ENCODE peak calls at places on chromosome 21, in nine cellular contexts. Z, T, J, M, L, I, W, D and H are unnamed samples. For H3K36me3, H3K4me1 and H3K9me3, the result is how much of the 10 kb centered on the place peaks cover.

GRCh38 chr21:42655797-42656770 is 2.7 kb downstream of the PDE9A start:
- DNase-seq in Z (peak), T (no peak), J (no peak), M (no peak), L (no peak), I (no peak), W (no peak), D (no peak), H (no peak)

GRCh38 chr21:27759091-27759659 is 792.3 kb upstream of the ADAMTS5 start:
- DNase-seq in Z (peak), T (no peak), J (no peak), M (no peak), L (no peak), I (no peak), W (no peak), D (no peak), H (no peak)

GRCh38 chr21:42665026-42665425 is 11.6 kb downstream of the PDE9A start:
- DNase-seq in Z (peak), T (no peak), J (no peak), M (no peak), L (no peak), I (no peak), W (peak), D (no peak), H (no peak)

GRCh38 chr21:42315296-42315891 is at the start of gene TFF3:
- DNase-seq in Z (no peak), T (no peak), J (no peak), M (no peak), L (no peak), I (no peak), W (no peak), D (no peak), H (no peak)

GRCh38 chr21:39834543-39834942 is 32.7 kb upstream of the PCP4 start:
- DNase-seq in Z (no peak), T (no peak), J (no peak), M (no peak), L (no peak), I (no peak), W (no peak), D (no peak), H (no peak)

GRCh38 chr21:43658769-43659135 is 536 bp downstream of the HSF2BP start:
- DNase-seq in Z (no peak), T (peak), J (no peak), M (no peak), L (no peak), I (no peak), W (no peak), D (no peak), H (no peak)

GRCh38 chr21:29121759-29122158 is 8.7 kb upstream of the MAP3K7CL start:
- DNase-seq in Z (no peak), T (no peak), J (no peak), M (no peak), L (no peak), I (peak), W (no peak), D (no peak), H (no peak)

GRCh38 chr21:44011123-44011773 is 861 bp upstream of the TRAPPC10 start:
- DNase-seq in Z (no peak), T (no peak), J (no peak), M (no peak), L (no peak), I (no peak), W (no peak), D (no peak), H (no peak)

GRCh38 chr21:41242238-41242829 is 74.3 kb upstream of the FAM3B start:
- DNase-seq in Z (no peak), T (no peak), J (no peak), M (no peak), L (no peak), I (no peak), W (no peak), D (no peak), H (no peak)

GRCh38 chr21:44331650-44332306 is 7.4 kb downstream of the CFAP410 start:
- DNase-seq in Z (no peak), T (no peak), J (no peak), M (no peak), L (peak), I (no peak), W (peak), D (no peak), H (no peak)

GRCh38 chr21:31334648-31335121 is 9.4 kb downstream of the TIAM1 start:
- DNase-seq in Z (no peak), T (no peak), J (no peak), M (no peak), L (no peak), I (no peak), W (no peak), D (no peak), H (no peak)

GRCh38 chr21:19566975-19567374 is 1163.4 kb upstream of the TMPRSS15 start:
- DNase-seq in Z (no peak), T (no peak), J (no peak), M (no peak), L (no peak), I (no peak), W (no peak), D (no peak), H (no peak)

GRCh38 chr21:32741336-32741735 is 13.5 kb upstream of the SYNJ1 start:
- DNase-seq in Z (no peak), T (no peak), J (no peak), M (no peak), L (no peak), I (no peak), W (no peak), D (no peak), H (no peak)
- H3K36me3 ChIP-seq in Z (under half), T (under half), J (half or more), M (under half), L (under half), I (half or more), W (half or more), D (half or more), H (under half)

GRCh38 chr21:45478816-45479669 is 63.2 kb downstream of the SLC19A1 start:
- DNase-seq in Z (no peak), T (no peak), J (no peak), M (no peak), L (no peak), I (no peak), W (no peak), D (no peak), H (no peak)

GRCh38 chr21:45481566-45481965 is 60.7 kb downstream of the SLC19A1 start:
- DNase-seq in Z (no peak), T (no peak), J (no peak), M (no peak), L (no peak), I (no peak), W (no peak), D (no peak), H (no peak)

GRCh38 chr21:45481977-45482898 is 60.0 kb downstream of the SLC19A1 start:
- DNase-seq in Z (no peak), T (no peak), J (no peak), M (no peak), L (no peak), I (no peak), W (no peak), D (no peak), H (no peak)

GRCh38 chr21:45479691-45480675 is 62.3 kb downstream of the SLC19A1 start:
- DNase-seq in Z (no peak), T (no peak), J (no peak), M (peak), L (no peak), I (no peak), W (no peak), D (no peak), H (no peak)

DNA sequence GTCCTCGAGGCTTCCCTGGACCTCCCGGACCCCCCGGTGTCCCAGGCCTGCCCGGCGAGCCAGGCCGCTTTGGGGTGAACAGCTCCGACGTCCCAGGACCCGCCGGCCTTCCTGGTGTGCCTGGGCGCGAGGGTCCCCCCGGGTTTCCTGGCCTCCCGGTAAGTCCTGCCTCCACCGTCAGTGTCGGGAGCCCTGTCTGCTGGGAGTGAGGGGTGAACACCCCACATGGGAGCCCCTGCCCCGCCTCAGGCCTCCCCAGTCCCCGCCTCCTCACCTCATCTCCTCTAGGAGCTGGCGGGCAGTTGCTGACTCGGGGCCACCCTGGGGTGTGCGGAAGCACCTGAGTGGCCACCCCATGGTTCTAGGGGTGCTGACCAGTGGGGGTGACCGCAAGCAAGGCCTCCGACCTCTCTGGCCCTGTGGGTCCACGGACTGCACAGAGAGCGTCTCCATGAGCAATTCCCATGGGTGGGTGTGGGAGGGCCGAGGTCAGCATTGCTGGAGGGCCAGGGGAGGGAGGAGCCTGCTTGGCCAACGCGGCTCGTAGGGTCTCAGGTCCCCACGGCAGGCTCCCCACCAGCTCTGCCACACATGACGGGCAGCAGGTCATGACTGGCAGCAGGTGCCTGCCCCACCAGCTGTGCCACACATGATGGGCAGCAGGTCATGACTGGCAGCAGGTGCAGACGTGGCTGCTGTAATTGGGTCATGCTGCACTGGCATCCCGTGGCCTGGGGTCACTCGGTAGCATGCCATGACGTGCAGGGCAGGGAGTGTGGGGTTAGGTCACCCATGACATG is 61.3 kb downstream of the SLC19A1 start:
- DNase-seq in Z (no peak), T (no peak), J (no peak), M (no peak), L (no peak), I (no peak), W (no peak), D (no peak), H (no peak)
- H3K4me1 ChIP-seq in Z (under half), T (under half), J (under half), M (under half), L (under half), I (under half), W (under half), D (under half), H (under half)

GRCh38 chr21:15751037-15751436 is 21.3 kb downstream of the USP25 start:
- DNase-seq in Z (no peak), T (no peak), J (no peak), M (no peak), L (no peak), I (no peak), W (no peak), D (no peak), H (no peak)
- H3K9me3 ChIP-seq in Z (under half), T (under half), J (under half), M (under half), L (under half), I (under half), W (under half), D (under half), H (under half)

GRCh38 chr21:34813266-34813886 is 144.6 kb downstream of the CLIC6 start:
- DNase-seq in Z (peak), T (no peak), J (no peak), M (no peak), L (peak), I (no peak), W (peak), D (no peak), H (no peak)

GRCh38 chr21:34814529-34814951 is 145.7 kb downstream of the CLIC6 start:
- DNase-seq in Z (no peak), T (no peak), J (no peak), M (no peak), L (no peak), I (no peak), W (no peak), D (no peak), H (no peak)

GRCh38 chr21:34817821-34818662 is 149.2 kb downstream of the CLIC6 start:
- DNase-seq in Z (no peak), T (no peak), J (no peak), M (no peak), L (no peak), I (no peak), W (no peak), D (no peak), H (no peak)

GRCh38 chr21:34818663-34819158 is 149.9 kb downstream of the CLIC6 start:
- DNase-seq in Z (no peak), T (no peak), J (no peak), M (no peak), L (peak), I (no peak), W (no peak), D (no peak), H (no peak)

GRCh38 chr21:34815831-34816700 is 147.3 kb downstream of the CLIC6 start:
- DNase-seq in Z (no peak), T (no peak), J (no peak), M (no peak), L (peak), I (no peak), W (no peak), D (no peak), H (no peak)
- H3K36me3 ChIP-seq in Z (under half), T (under half), J (under half), M (under half), L (under half), I (under half), W (under half), D (under half), H (under half)